ENCODE peak calls at places on chromosomes 12 and 14, in five cellular contexts. Y is A549, W is Panc1, Q is GM23338, O is HL-60. G is an unnamed sample.

GRCh38 chr14:75452900-75453816 is 25.3 kb downstream of the JDP2 start:
- DNase-seq in Y (peak; percentile 80), W (no peak), Q (peak; percentile 97), O (no peak), G (no peak)

GRCh38 chr12:99985129-99985570 is 414 bp upstream of the ANKS1B start:
- DNase-seq in Y (no peak), W (no peak), Q (no peak), O (peak; percentile 10), G (no peak)

GRCh38 chr14:60164717-60165546 is at the start of gene DHRS7:
- DNase-seq in Y (peak; percentile 82), W (peak; percentile 42), Q (peak; percentile 77), O (peak; percentile 85), G (peak; percentile 51)

GRCh38 chr12:33322519-33322918 is 117.1 kb downstream of the SYT10 start:
- DNase-seq in Y (peak; percentile 9), W (no peak), Q (no peak), O (no peak), G (no peak)

GRCh38 chr12:31362759-31363415 is 36.9 kb upstream of the SINHCAF start:
- DNase-seq in Y (peak; percentile 15), W (no peak), Q (peak; percentile 66), O (peak; percentile 91), G (no peak)

GRCh38 chr12:20472089-20472488 is 103.8 kb downstream of the PDE3A start:
- DNase-seq in Y (no peak), W (no peak), Q (no peak), O (no peak), G (no peak)

GRCh38 chr14:50311337-50311973 is 574 bp downstream of the L2HGDH start:
- DNase-seq in Y (no peak), W (no peak), Q (no peak), O (no peak), G (no peak)

GRCh38 chr12:103627189-103627855 is 40.2 kb downstream of the STAB2 start:
- DNase-seq in Y (no peak), W (no peak), Q (no peak), O (no peak), G (no peak)

GRCh38 chr12:100435948-100436347 is 37.7 kb upstream of the NR1H4 start:
- DNase-seq in Y (no peak), W (no peak), Q (no peak), O (no peak), G (no peak)

GRCh38 chr12:124312601-124313000 is 17.7 kb downstream of the RFLNA start:
- DNase-seq in Y (no peak), W (no peak), Q (no peak), O (no peak), G (no peak)

GRCh38 chr12:7035464-7035863 is 17.2 kb upstream of the LPCAT3 start:
- DNase-seq in Y (no peak), W (no peak), Q (no peak), O (no peak), G (no peak)

GRCh38 chr12:99154264-99154982 is 493.1 kb upstream of the GARIN6 start:
- DNase-seq in Y (no peak), W (no peak), Q (peak; percentile 40), O (no peak), G (no peak)

GRCh38 chr12:132367852-132368251 is 38.5 kb upstream of the GALNT9 start:
- DNase-seq in Y (no peak), W (no peak), Q (no peak), O (no peak), G (no peak)

GRCh38 chr14:65946494-65946893 is 534.0 kb downstream of the FUT8 start:
- DNase-seq in Y (no peak), W (no peak), Q (no peak), O (no peak), G (no peak)
- TF ChIP-seq REST in Y (no peak), W (no peak), Q (no peak), O (no peak), G (no peak)

GRCh38 chr14:105168979-105169507 is 467 bp upstream of the JAG2 start:
- DNase-seq in Y (peak; percentile 68), W (no peak), Q (peak; percentile 82), O (no peak), G (no peak)

GRCh38 chr14:105166571-105167302 is 1.8 kb downstream of the JAG2 start:
- DNase-seq in Y (no peak), W (no peak), Q (no peak), O (no peak), G (no peak)

GRCh38 chr14:105168496-105168978 is at the start of gene JAG2:
- DNase-seq in Y (peak; percentile 79), W (no peak), Q (peak; percentile 77), O (no peak), G (no peak)

GRCh38 chr14:105167303-105168092 is 1.1 kb downstream of the JAG2 start:
- DNase-seq in Y (no peak), W (no peak), Q (peak; percentile 50), O (no peak), G (no peak)

GRCh38 chr14:105168093-105168420 is 519 bp downstream of the JAG2 start:
- DNase-seq in Y (no peak), W (no peak), Q (peak; percentile 58), O (no peak), G (no peak)
- H3K4me3 ChIP-seq in Y (peak overlapping the region; percentile 59), W (peak overlapping the region; percentile 24), Q (peak overlapping the region; percentile 54), O (peak overlapping the region; percentile 25), G (peak overlapping the region; percentile 65)

DNA sequence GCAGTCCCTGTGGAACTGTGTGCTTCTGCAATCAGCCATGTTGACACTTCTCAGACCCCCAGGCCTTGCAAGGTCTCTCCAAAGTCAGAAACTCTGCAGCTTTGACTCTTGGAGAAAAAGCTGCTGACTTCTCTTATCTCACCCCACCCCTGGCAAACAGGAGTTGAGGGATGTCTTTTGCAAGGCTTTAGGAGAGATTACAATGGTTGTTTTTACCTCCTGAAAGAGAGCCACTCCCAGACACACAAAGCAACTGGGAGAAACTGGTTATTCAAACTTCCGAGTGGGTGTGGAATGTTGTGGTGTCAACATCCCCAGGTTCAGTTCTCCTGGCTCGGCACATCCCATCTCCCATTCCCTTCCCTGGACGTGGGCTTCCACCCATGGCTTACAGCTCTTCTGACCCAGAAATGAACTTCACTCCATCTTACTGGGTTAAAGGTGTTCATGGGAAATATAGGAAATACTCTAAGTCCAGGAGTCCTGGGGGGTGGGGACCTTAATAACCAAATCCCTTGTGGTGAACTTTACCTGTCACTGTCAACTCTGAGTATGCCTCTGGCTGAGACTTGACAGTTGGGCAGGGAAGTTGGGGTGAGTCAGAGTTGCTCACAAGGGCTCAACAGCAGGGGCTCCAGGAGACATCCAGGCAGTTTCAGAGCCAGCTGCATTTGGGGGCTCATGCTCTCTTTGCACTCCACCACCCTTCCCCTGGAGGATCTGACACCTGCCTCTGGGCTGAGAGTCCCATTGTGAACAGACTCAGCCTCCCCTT is 41.9 kb downstream of the CCDC177 start:
- DNase-seq in Y (no peak), W (no peak), Q (no peak), O (no peak), G (no peak)
- TF ChIP-seq REST in Y (no peak), W (no peak), Q (no peak), O (no peak), G (no peak)

GRCh38 chr14:83873626-83874025 is 1656.3 kb upstream of the FLRT2 start:
- DNase-seq in Y (no peak), W (no peak), Q (no peak), O (no peak), G (no peak)
- H3K4me3 ChIP-seq in Y (no peak overlapping the region), W (no peak overlapping the region), Q (no peak overlapping the region), O (no peak overlapping the region), G (no peak overlapping the region)

GRCh38 chr12:4275869-4276253 is 2.3 kb downstream of the CCND2 start:
- DNase-seq in Y (no peak), W (no peak), Q (peak; percentile 36), O (no peak), G (no peak)

GRCh38 chr12:4272976-4273650 is 449 bp upstream of the CCND2 start:
- DNase-seq in Y (no peak), W (no peak), Q (peak; percentile 34), O (peak; percentile 45), G (no peak)

GRCh38 chr12:4273651-4274395 is at the start of gene CCND2:
- DNase-seq in Y (peak; percentile 44), W (no peak), Q (peak; percentile 97), O (peak; percentile 93), G (no peak)

GRCh38 chr12:4274960-4275868 is 1.7 kb downstream of the CCND2 start:
- DNase-seq in Y (no peak), W (no peak), Q (peak; percentile 73), O (no peak), G (no peak)

DNA sequence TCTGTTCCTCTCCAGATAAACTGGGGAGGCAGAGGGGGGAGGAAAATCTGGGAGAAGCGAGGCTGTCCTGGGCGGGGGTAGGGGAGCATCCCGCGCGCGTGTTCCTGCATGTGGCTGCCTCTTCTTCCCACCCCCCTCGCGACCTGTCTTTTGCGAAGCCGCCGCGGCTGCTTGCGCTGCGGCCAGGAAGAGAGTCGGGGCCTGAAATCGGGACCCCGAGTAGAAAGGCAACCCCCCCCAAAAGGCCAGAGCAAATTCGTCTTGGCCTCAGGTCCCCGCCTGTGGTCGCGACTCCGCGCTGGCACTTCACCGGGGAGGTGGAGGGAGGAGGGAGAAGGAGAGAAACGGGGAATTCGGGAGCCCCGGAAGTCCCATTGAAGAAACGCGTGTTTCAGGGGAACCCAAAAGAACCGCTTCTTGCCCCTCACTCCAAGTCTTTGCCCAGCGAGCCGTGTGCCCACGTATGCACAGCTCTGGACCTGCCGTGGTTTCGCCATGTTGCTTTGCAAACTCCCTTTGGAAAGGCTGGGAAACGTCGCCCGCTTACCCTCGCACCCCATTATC is 916 bp downstream of the CCND2 start:
- DNase-seq in Y (no peak), W (no peak), Q (peak; percentile 61), O (peak; percentile 25), G (no peak)
- TF ChIP-seq REST in Y (no peak), W (no peak), Q (no peak), O (no peak), G (no peak)

GRCh38 chr14:71290960-71291466 is 383.8 kb downstream of the PCNX1 start:
- DNase-seq in Y (peak; percentile 46), W (peak; percentile 25), Q (no peak), O (peak; percentile 28), G (peak; percentile 23)
- H3K4me3 ChIP-seq in Y (no peak overlapping the region), W (no peak overlapping the region), Q (no peak overlapping the region), O (no peak overlapping the region), G (no peak overlapping the region)

DNA sequence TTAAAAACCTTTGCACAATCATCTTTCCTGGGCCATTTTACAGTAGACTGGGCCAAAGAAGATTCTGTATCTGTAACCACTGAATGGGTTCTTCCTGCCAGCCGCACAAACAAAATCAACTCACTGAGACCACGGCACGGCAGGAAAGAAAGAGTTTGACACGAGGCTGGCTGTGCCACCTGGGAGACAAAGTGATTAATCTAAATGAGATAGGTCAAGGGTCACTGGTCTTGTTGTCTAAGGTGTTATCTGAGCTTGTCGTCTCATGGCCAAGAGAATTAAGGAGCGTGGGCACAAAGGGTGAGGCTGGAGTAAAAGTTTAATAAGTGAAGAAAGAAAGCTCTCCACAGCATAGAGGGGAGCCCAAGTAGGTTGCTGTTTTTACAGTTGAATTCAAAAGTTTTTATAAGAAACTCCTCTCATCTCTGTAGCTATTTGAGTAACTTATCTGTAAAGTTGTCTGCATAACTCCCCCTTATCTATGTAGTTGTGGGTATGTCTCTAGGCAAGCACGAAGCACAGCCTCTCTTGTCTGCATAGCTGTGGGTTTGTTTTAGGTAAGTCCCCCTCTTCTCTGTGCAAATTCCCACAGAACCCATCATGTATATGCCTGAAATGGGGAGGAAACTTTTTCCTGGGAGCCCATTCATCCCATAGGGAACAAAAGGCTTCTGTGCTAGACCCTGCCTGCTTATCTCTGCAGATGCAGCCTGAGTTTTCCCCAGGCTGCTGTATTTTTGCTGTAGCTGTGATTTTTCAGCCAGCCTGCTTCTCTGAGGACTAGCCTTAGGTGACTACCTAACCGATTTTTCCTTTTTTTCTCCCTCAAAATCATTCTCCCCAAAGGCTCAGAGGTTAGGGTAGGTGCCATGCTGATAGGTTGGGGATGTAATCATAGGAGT is 1314.6 kb upstream of the TMEM132C start:
- DNase-seq in Y (no peak), W (no peak), Q (no peak), O (no peak), G (no peak)
- TF ChIP-seq REST in Y (no peak), W (no peak), Q (no peak), O (no peak), G (no peak)